ENCODE peak calls at places on chromosomes 2 and 18, in nine cellular contexts. D is neural crest cell; I is stimulated activated CD8-positive, alpha-beta memory T cell treated with anti-CD3 and anti-CD28 coated beads, Interleukin-7, amount 100 ng/mL, for 1 hour; C is endodermal cell; R is cardiac fibroblast; Y is iris pigment epithelial cell; V is IMR-90; U is PC-3; N is GM12878. L is an unnamed sample.

GRCh38 chr2:9778012-9778411 is 65.3 kb upstream of the TAF1B start:
- DNase-seq in D (no peak), I (no peak), C (peak; percentile 77), R (no peak), Y (peak; percentile 17), V (no peak), U (peak; percentile 50), N (no peak), L (peak; percentile 53)

GRCh38 chr18:22556271-22556990 is 138.7 kb upstream of the CTAGE1 start:
- DNase-seq in D (no peak), I (no peak), C (no peak), R (no peak), Y (no peak), V (peak; percentile 38), U (peak; percentile 72), N (no peak), L (peak; percentile 91)

GRCh38 chr2:12109363-12110017 is 363.1 kb downstream of the LPIN1 start:
- DNase-seq in D (no peak), I (no peak), C (no peak), R (no peak), Y (no peak), V (no peak), U (no peak), N (no peak), L (no peak)

GRCh38 chr2:67437132-67437531 is 40.0 kb downstream of the ETAA1 start:
- DNase-seq in D (no peak), I (no peak), C (no peak), R (no peak), Y (peak; percentile 36), V (peak; percentile 12), U (peak; percentile 89), N (no peak), L (no peak)

GRCh38 chr18:69044215-69044614 is 246.3 kb downstream of the CCDC102B start:
- DNase-seq in D (no peak), I (no peak), C (no peak), R (no peak), Y (no peak), V (no peak), U (no peak), N (no peak), L (no peak)

GRCh38 chr2:75007819-75008218 is 49.4 kb downstream of the POLE4 start:
- DNase-seq in D (no peak), I (no peak), C (no peak), R (no peak), Y (no peak), V (no peak), U (no peak), N (no peak), L (no peak)

GRCh38 chr18:46213295-46213694 is 109.1 kb downstream of the HAUS1 start:
- DNase-seq in D (no peak), I (no peak), C (no peak), R (peak; percentile 40), Y (peak; percentile 4), V (no peak), U (peak; percentile 6), N (no peak), L (no peak)

GRCh38 chr2:223051580-223052375 is at the start of gene KCNE4:
- DNase-seq in D (no peak), I (no peak), C (peak; percentile 62), R (peak; percentile 78), Y (peak; percentile 64), V (peak; percentile 82), U (peak; percentile 21), N (no peak), L (peak; percentile 34)

GRCh38 chr2:121804997-121805766 is 49.7 kb downstream of the TSN start:
- DNase-seq in D (no peak), I (no peak), C (no peak), R (no peak), Y (no peak), V (no peak), U (no peak), N (no peak), L (no peak)

GRCh38 chr18:46243095-46243494 is 138.9 kb downstream of the HAUS1 start:
- DNase-seq in D (no peak), I (no peak), C (no peak), R (peak; percentile 9), Y (no peak), V (peak; percentile 20), U (no peak), N (no peak), L (no peak)

GRCh38 chr18:57801379-57802165 is 1.5 kb downstream of the ATP8B1 start:
- DNase-seq in D (no peak), I (no peak), C (peak; percentile 67), R (peak; percentile 44), Y (no peak), V (no peak), U (peak; percentile 22), N (no peak), L (peak; percentile 59)

GRCh38 chr2:167331636-167332232 is 443.5 kb downstream of the XIRP2 start:
- DNase-seq in D (peak; percentile 19), I (no peak), C (peak; percentile 94), R (no peak), Y (no peak), V (no peak), U (peak; percentile 22), N (no peak), L (no peak)

GRCh38 chr2:16900405-16901025 is 234.9 kb upstream of the CYRIA start:
- DNase-seq in D (no peak), I (no peak), C (peak; percentile 86), R (no peak), Y (peak; percentile 4), V (no peak), U (peak; percentile 34), N (no peak), L (no peak)

GRCh38 chr2:25131567-25132295 is 36.6 kb downstream of the POMC start:
- DNase-seq in D (no peak), I (no peak), C (peak; percentile 78), R (peak; percentile 10), Y (peak; percentile 7), V (no peak), U (no peak), N (no peak), L (no peak)

GRCh38 chr2:62881162-62881795 is 169.4 kb upstream of the OTX1 start:
- DNase-seq in D (no peak), I (no peak), C (no peak), R (no peak), Y (no peak), V (no peak), U (no peak), N (no peak), L (no peak)

GRCh38 chr2:239727776-239728600 is 297.2 kb downstream of the NDUFA10 start:
- DNase-seq in D (no peak), I (no peak), C (no peak), R (no peak), Y (no peak), V (no peak), U (no peak), N (no peak), L (no peak)

L was measured in Daoy.